ENCODE peak calls at places on chromosome 7, in six cellular contexts. V, Q, C, A, O and S are unnamed samples.

GRCh38 chr7:11833431-11833830 is 1.4 kb upstream of the THSD7A start:
- DNase-seq in V (peak; percentile 26), Q (peak; percentile 39), C (no peak), A (no peak), O (no peak), S (no peak)

GRCh38 chr7:138663741-138664710 is 37.1 kb downstream of the SVOPL start:
- DNase-seq in V (peak; percentile 3), Q (peak; percentile 42), C (peak; percentile 25), A (no peak), O (no peak), S (peak; percentile 15)

GRCh38 chr7:159240962-159241361 is 96.3 kb upstream of the VIPR2 start:
- DNase-seq in V (no peak), Q (no peak), C (no peak), A (no peak), O (no peak), S (no peak)

GRCh38 chr7:127962589-127963361 is 68.5 kb downstream of the LRRC4 start:
- DNase-seq in V (no peak), Q (no peak), C (no peak), A (no peak), O (no peak), S (no peak)

GRCh38 chr7:16961650-16962049 is 79.9 kb upstream of the AGR3 start:
- DNase-seq in V (no peak), Q (no peak), C (no peak), A (no peak), O (no peak), S (no peak)

GRCh38 chr7:37352974-37353948 is 95.4 kb downstream of the ELMO1 start:
- DNase-seq in V (no peak), Q (peak; percentile 49), C (peak; percentile 41), A (no peak), O (peak; percentile 75), S (no peak)

GRCh38 chr7:73626814-73627213 is 2.5 kb upstream of the MLXIPL start:
- DNase-seq in V (no peak), Q (no peak), C (no peak), A (no peak), O (no peak), S (no peak)

GRCh38 chr7:121084748-121085336 is 96.3 kb downstream of the CPED1 start:
- DNase-seq in V (peak; percentile 67), Q (peak; percentile 10), C (no peak), A (no peak), O (no peak), S (peak; percentile 93)

GRCh38 chr7:67692425-67692824 is 695.8 kb downstream of the TYW1 start:
- DNase-seq in V (no peak), Q (no peak), C (no peak), A (no peak), O (no peak), S (no peak)

GRCh38 chr7:73728551-73728950 is 9.1 kb upstream of the STX1A start:
- DNase-seq in V (no peak), Q (no peak), C (no peak), A (no peak), O (no peak), S (no peak)

GRCh38 chr7:152142976-152143665 is 117.6 kb downstream of the GALNT11 start:
- DNase-seq in V (no peak), Q (no peak), C (no peak), A (no peak), O (no peak), S (no peak)

GRCh38 chr7:498678-499641 is 20.7 kb downstream of the PDGFA start:
- DNase-seq in V (no peak), Q (no peak), C (no peak), A (peak; percentile 22), O (no peak), S (no peak)

GRCh38 chr7:39733881-39734571 is 110.7 kb downstream of the RALA start:
- DNase-seq in V (peak; percentile 57), Q (no peak), C (no peak), A (no peak), O (no peak), S (peak; percentile 80)

GRCh38 chr7:12315049-12315448 is 88.6 kb downstream of the VWDE start:
- DNase-seq in V (no peak), Q (no peak), C (no peak), A (no peak), O (no peak), S (no peak)

GRCh38 chr7:81007053-81007452 is 88.2 kb upstream of the SEMA3C start:
- DNase-seq in V (no peak), Q (no peak), C (no peak), A (no peak), O (no peak), S (no peak)

GRCh38 chr7:105196473-105196872 is 182.5 kb downstream of the KMT2E start:
- DNase-seq in V (no peak), Q (no peak), C (no peak), A (no peak), O (no peak), S (no peak)

GRCh38 chr7:33250421-33250827 is 121.1 kb downstream of the BBS9 start:
- DNase-seq in V (peak; percentile 13), Q (no peak), C (no peak), A (no peak), O (no peak), S (peak; percentile 60)

GRCh38 chr7:105352018-105352612 is 36.6 kb downstream of the SRPK2 start:
- DNase-seq in V (peak; percentile 81), Q (no peak), C (peak; percentile 54), A (peak; percentile 80), O (peak; percentile 78), S (peak; percentile 72)

GRCh38 chr7:130242198-130243014 is 24.3 kb upstream of the CPA2 start:
- DNase-seq in V (peak; percentile 50), Q (peak; percentile 68), C (peak; percentile 59), A (peak; percentile 43), O (peak; percentile 79), S (peak; percentile 86)

GRCh38 chr7:18861514-18861913 is 255.9 kb downstream of the TWIST1 start:
- DNase-seq in V (no peak), Q (no peak), C (no peak), A (no peak), O (no peak), S (peak; percentile 38)

GRCh38 chr7:145064114-145064513 is 228.3 kb upstream of the TPK1 start:
- DNase-seq in V (no peak), Q (no peak), C (no peak), A (no peak), O (no peak), S (no peak)

GRCh38 chr7:30815016-30815854 is 44.0 kb downstream of the MINDY4 start:
- DNase-seq in V (no peak), Q (no peak), C (no peak), A (peak; percentile 50), O (no peak), S (no peak)
- H3K4me3 ChIP-seq in V (no peak overlapping the region), Q (no peak overlapping the region), C (no peak overlapping the region), A (no peak overlapping the region), O (no peak overlapping the region), S (no peak overlapping the region)

GRCh38 chr7:149736478-149737360 is 36.7 kb downstream of the ZNF467 start:
- DNase-seq in V (no peak), Q (peak; percentile 58), C (no peak), A (no peak), O (no peak), S (no peak)
- H3K27ac ChIP-seq in V (no peak overlapping the region), Q (no peak overlapping the region), C (no peak overlapping the region), A (no peak overlapping the region), O (no peak overlapping the region), S (no peak overlapping the region)

DNA sequence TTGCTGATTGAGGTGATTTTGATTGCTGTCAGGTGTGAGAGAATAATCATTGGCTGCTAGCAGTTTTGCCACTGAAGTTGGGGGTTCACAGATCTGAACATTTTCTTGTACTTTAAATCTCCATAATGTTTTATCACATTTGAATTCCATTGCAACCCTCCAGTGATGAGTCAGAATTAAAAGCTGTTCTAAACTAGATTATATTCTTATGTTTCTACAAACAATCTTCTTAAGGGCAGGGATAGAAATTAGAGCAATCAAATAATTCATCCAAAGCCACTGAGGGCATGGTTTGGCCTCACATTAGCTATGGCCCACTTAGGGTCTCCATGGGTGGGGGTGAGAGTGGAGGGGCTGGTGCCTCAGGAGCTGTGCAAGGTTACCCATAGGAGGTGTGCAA is 53.0 kb upstream of the RPA3 start:
- DNase-seq in V (no peak), Q (no peak), C (no peak), A (no peak), O (no peak), S (no peak)
- H3K4me3 ChIP-seq in V (no peak overlapping the region), Q (no peak overlapping the region), C (no peak overlapping the region), A (no peak overlapping the region), O (no peak overlapping the region), S (no peak overlapping the region)

GRCh38 chr7:47529405-47529804 is 52.5 kb downstream of the TNS3 start:
- DNase-seq in V (no peak), Q (no peak), C (no peak), A (no peak), O (no peak), S (no peak)

GRCh38 chr7:47525066-47525623 is 56.8 kb downstream of the TNS3 start:
- DNase-seq in V (no peak), Q (no peak), C (no peak), A (no peak), O (no peak), S (no peak)

GRCh38 chr7:47523401-47523800 is 58.5 kb downstream of the TNS3 start:
- DNase-seq in V (no peak), Q (no peak), C (no peak), A (no peak), O (no peak), S (no peak)

GRCh38 chr7:47528471-47528870 is 53.4 kb downstream of the TNS3 start:
- DNase-seq in V (no peak), Q (no peak), C (no peak), A (no peak), O (no peak), S (no peak)

DNA sequence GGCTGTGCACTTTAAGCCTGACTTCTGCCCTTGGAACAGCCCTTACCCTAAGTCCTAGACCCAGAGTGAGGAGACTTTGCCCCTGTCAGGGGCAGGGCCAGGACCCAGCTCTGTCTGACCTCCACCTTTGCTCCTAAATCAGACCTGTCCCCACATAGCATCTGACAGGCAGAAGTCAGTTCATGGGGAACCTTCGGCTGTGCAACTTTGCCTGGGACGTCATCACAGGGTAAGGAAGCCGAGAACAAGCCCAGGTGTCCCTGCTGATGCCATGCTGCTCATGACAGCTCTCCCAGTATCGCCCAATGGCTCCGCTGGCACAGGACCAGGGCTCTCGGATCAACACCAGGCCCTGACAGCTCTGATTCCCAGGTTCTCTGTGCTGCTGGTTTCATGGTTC is 55.4 kb downstream of the TNS3 start:
- DNase-seq in V (no peak), Q (no peak), C (no peak), A (no peak), O (no peak), S (no peak)
- H3K27ac ChIP-seq in V (no peak overlapping the region), Q (no peak overlapping the region), C (no peak overlapping the region), A (no peak overlapping the region), O (no peak overlapping the region), S (no peak overlapping the region)

GRCh38 chr7:103149808-103150180 is 895 bp upstream of the NAPEPLD start:
- DNase-seq in V (no peak), Q (no peak), C (no peak), A (no peak), O (no peak), S (no peak)
- H3K4me3 ChIP-seq in V (no peak overlapping the region), Q (peak overlapping the region; percentile 96), C (peak overlapping the region; percentile 63), A (peak overlapping the region; percentile 77), O (peak overlapping the region; percentile 95), S (peak overlapping the region; percentile 79)